ENCODE peak calls at places on chromosomes 7 and 10, in four cellular contexts. F is GM12878, D is K562, M is HepG2. P is an unnamed sample.

GRCh38 chr7:22361795-22362194 is 4.8 kb upstream of the RAPGEF5 start:
- DNase-seq in F (no peak), D (no peak), M (no peak), P (no peak)

GRCh38 chr7:18727094-18727870 is 231.7 kb downstream of the HDAC9 start:
- DNase-seq in F (no peak), D (no peak), M (no peak), P (no peak)

GRCh38 chr10:79315602-79315920 is 31.7 kb upstream of the PPIF start:
- DNase-seq in F (no peak), D (no peak), M (no peak), P (no peak)

GRCh38 chr7:77995717-77996116 is 197.1 kb downstream of the PHTF2 start:
- DNase-seq in F (no peak), D (peak; percentile 52), M (peak; percentile 13), P (peak; percentile 74)

GRCh38 chr7:27784399-27785053 is 44.6 kb downstream of the TAX1BP1 start:
- DNase-seq in F (no peak), D (peak; percentile 49), M (peak; percentile 81), P (peak; percentile 70)

GRCh38 chr10:71995880-71996597 is 31.8 kb downstream of the CHST3 start:
- DNase-seq in F (no peak), D (no peak), M (no peak), P (no peak)

GRCh38 chr10:77289027-77289501 is 348.5 kb downstream of the KCNMA1 start:
- DNase-seq in F (no peak), D (no peak), M (no peak), P (peak; percentile 60)

GRCh38 chr7:159033956-159034938 is 110.4 kb downstream of the VIPR2 start:
- DNase-seq in F (no peak), D (no peak), M (no peak), P (no peak)

GRCh38 chr10:115861864-115862263 is 411.1 kb downstream of the GFRA1 start:
- DNase-seq in F (no peak), D (no peak), M (no peak), P (no peak)

GRCh38 chr10:119197921-119198320 is 9.4 kb upstream of the GRK5 start:
- DNase-seq in F (no peak), D (no peak), M (peak; percentile 69), P (no peak)

GRCh38 chr10:112461029-112461887 is 14.2 kb downstream of the VTI1A start:
- DNase-seq in F (no peak), D (no peak), M (no peak), P (no peak)

GRCh38 chr7:12431886-12432285 is 28.2 kb upstream of the VWDE start:
- DNase-seq in F (no peak), D (no peak), M (peak; percentile 3), P (peak; percentile 22)

DNA sequence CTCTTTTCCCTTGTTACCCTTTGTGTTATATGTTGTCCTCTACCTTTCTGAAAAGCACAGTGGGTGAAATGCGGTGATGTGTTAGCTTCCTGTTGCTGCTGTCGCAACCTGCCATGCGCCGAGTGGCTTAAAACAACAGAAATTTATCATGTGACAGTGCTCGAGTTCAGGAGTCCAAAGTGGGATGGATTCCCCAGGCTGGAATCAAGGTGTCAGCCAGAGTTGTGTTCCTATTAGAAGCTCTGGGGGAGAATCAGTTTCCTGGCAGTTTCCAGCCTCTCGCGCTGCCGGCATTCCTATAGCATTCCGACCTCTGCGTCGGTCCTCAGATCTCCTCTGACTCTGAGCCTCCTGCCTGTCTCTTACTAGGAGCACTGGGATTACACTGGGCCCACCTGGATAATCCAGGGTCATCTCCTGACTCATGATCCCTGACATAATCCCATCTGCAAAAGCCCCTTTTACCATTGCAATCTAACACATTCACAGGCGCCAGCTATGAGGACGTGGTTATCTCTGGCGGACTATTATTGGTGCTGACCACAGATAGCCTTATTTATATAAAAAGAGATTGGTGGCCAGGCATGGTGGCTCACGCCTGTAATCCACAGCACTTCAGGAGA is 207.5 kb downstream of the CUX1 start:
- DNase-seq in F (no peak), D (no peak), M (peak; percentile 98), P (peak; percentile 66)
- TF ChIP-seq REST in F (no peak), D (no peak), M (no peak), P (no peak)

DNA sequence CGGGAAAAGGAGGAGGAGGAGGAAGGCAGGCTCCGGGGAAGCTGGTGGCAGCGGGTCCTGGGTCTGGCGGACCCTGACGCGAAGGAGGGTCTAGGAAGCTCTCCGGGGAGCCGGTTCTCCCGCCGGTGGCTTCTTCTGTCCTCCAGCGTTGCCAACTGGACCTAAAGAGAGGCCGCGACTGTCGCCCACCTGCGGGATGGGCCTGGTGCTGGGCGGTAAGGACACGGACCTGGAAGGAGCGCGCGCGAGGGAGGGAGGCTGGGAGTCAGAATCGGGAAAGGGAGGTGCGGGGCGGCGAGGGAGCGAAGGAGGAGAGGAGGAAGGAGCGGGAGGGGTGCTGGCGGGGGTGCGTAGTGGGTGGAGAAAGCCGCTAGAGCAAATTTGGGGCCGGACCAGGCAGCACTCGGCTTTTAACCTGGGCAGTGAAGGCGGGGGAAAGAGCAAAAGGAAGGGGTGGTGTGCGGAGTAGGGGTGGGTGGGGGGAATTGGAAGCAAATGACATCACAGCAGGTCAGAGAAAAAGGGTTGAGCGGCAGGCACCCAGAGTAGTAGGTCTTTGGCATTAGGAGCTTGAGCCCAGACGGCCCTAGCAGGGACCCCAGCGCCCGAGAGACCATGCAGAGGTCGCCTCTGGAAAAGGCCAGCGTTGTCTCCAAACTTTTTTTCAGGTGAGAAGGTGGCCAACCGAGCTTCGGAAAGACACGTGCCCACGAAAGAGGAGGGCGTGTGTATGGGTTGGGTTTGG is at the start of gene CFTR:
- DNase-seq in F (no peak), D (no peak), M (no peak), P (peak; percentile 75)
- TF ChIP-seq EZH2 in F (no peak), D (no peak), M (no peak), P (no peak)

GRCh38 chr7:107162466-107162865 is 6.3 kb upstream of the HBP1 start:
- DNase-seq in F (no peak), D (no peak), M (no peak), P (no peak)

GRCh38 chr7:107164092-107164491 is 4.7 kb upstream of the HBP1 start:
- DNase-seq in F (no peak), D (no peak), M (no peak), P (no peak)

GRCh38 chr7:107166702-107167426 is 1.9 kb upstream of the HBP1 start:
- DNase-seq in F (no peak), D (no peak), M (no peak), P (no peak)

GRCh38 chr7:107167483-107168232 is 1.1 kb upstream of the HBP1 start:
- DNase-seq in F (no peak), D (peak; percentile 62), M (peak; percentile 74), P (peak; percentile 78)

GRCh38 chr7:107165341-107165740 is 3.5 kb upstream of the HBP1 start:
- DNase-seq in F (no peak), D (peak; percentile 31), M (no peak), P (no peak)
- TF ChIP-seq JUNB in F (no peak), D (no peak), M (no peak), P (no peak)

DNA sequence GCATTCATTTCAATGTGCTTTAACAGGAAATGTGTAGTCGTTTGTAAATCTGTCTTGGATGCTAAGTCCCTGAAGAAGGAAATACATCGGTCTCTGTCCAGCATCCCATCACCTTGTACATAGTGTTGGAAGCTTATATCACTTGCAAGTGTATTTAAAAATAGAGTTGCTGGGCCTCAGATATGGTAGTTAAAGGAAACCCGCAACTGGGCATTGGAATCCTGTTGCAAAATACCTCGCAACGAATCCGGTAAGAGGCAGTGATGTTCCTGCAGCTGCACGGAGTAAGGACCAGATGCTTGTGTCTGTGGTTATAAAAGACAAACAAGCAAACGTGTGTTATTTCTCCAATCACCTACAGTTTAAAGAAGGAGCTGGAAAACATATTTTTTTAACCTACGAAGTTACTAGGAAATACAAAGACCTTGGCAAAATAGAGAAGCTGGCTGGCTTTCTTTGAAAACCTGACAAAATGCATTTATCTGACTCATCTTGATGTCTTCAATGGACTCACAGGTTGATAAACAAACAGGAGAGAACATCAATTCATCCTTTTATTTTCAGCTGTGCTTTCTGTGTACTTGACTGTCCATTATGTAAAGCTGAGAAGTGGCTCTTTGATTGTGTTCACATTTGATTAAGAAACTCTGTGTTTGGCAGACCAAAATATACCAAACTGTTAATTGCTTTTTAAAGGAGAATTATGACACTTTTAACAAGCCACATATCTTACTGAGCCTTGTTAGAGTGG is 326.4 kb downstream of the SFMBT2 start:
- DNase-seq in F (no peak), D (no peak), M (no peak), P (no peak)
- TF ChIP-seq REST in F (no peak), D (no peak), M (no peak), P (no peak)

GRCh38 chr10:7410306-7410799 is 481 bp downstream of the SFMBT2 start:
- DNase-seq in F (no peak), D (peak; percentile 43), M (no peak), P (peak; percentile 73)
- TF ChIP-seq EZH2 in F (no peak), D (no peak), M (peak; percentile 33), P (peak; percentile 44)

GRCh38 chr10:43958071-43958432 is 309.4 kb upstream of the ZNF32 start:
- DNase-seq in F (no peak), D (no peak), M (no peak), P (no peak)
- TF ChIP-seq JUNB in F (no peak), D (no peak), M (no peak), P (no peak)

P was measured in GM23338.